ENCODE peak calls at places on chromosomes 16 and 17, in six cellular contexts. I is H9; M is LoVo; V is neural progenitor cell; N is stromal cell of bone marrow; X is effector memory CD8-positive, alpha-beta T cell. L is an unnamed sample.

GRCh38 chr17:49000943-49001342 is 3.8 kb downstream of the IGF2BP1 start:
- DNase-seq in I (no peak), M (no peak), V (no peak), N (no peak), X (no peak), L (peak; percentile 69)

GRCh38 chr17:50123649-50124349 is 6.2 kb downstream of the SAMD14 start:
- DNase-seq in I (peak; percentile 70), M (no peak), V (peak; percentile 33), N (no peak), X (no peak), L (no peak)

GRCh38 chr16:82824408-82824807 is 197.6 kb downstream of the CDH13 start:
- DNase-seq in I (no peak), M (no peak), V (no peak), N (no peak), X (no peak), L (no peak)

GRCh38 chr16:86800914-86801313 is 222.6 kb downstream of the FOXL1 start:
- DNase-seq in I (no peak), M (no peak), V (no peak), N (no peak), X (no peak), L (no peak)

GRCh38 chr17:74345433-74346241 is 16.0 kb downstream of the BTBD17 start:
- DNase-seq in I (no peak), M (peak; percentile 5), V (no peak), N (no peak), X (no peak), L (no peak)

GRCh38 chr17:59828478-59828760 is 64.3 kb downstream of the TUBD1 start:
- DNase-seq in I (no peak), M (no peak), V (no peak), N (no peak), X (no peak), L (no peak)

GRCh38 chr17:37802712-37803416 is 58.0 kb upstream of the HNF1B start:
- DNase-seq in I (no peak), M (no peak), V (no peak), N (peak; percentile 78), X (no peak), L (peak; percentile 81)

GRCh38 chr16:26667271-26667703 is 399.4 kb upstream of the C16orf82 start:
- DNase-seq in I (peak; percentile 46), M (no peak), V (peak; percentile 76), N (no peak), X (no peak), L (no peak)

GRCh38 chr16:5867250-5867649 is 769.7 kb upstream of the EEF2KMT start:
- DNase-seq in I (no peak), M (no peak), V (no peak), N (no peak), X (no peak), L (no peak)

GRCh38 chr16:24428751-24429150 is 110.6 kb upstream of the RBBP6 start:
- DNase-seq in I (no peak), M (no peak), V (no peak), N (no peak), X (no peak), L (no peak)

L was measured in hepatic stellate cell.